ENCODE peak calls at places on chromosomes 3 and 15, in five cellular contexts. Q is A549, T is AG04450, Z is transverse colon, U is thoracic aorta. S is an unnamed sample.

GRCh38 chr3:75192065-75192658 is 472.0 kb upstream of the FRG2C start:
- DNase-seq in Q (peak; percentile 37), T (no peak), Z (peak; percentile 41), U (no peak), S (peak; percentile 51)

GRCh38 chr3:23276913-23277658 is 74.0 kb downstream of the UBE2E2 start:
- DNase-seq in Q (no peak), T (no peak), Z (no peak), U (no peak), S (no peak)

GRCh38 chr3:50516048-50516871 is 12.8 kb upstream of the CACNA2D2 start:
- DNase-seq in Q (no peak), T (no peak), Z (peak; percentile 22), U (no peak), S (peak; percentile 11)

GRCh38 chr15:66657062-66658020 is 44.7 kb upstream of the SMAD6 start:
- DNase-seq in Q (no peak), T (no peak), Z (no peak), U (no peak), S (no peak)

GRCh38 chr15:34650177-34650576 is 66.7 kb upstream of the GOLGA8B start:
- DNase-seq in Q (no peak), T (peak; percentile 21), Z (no peak), U (no peak), S (peak; percentile 22)

GRCh38 chr3:52682016-52682415 is 3.7 kb downstream of the PBRM1 start:
- DNase-seq in Q (peak; percentile 49), T (no peak), Z (no peak), U (no peak), S (peak; percentile 84)

GRCh38 chr3:27943106-27943505 is 221.0 kb upstream of the EOMES start:
- DNase-seq in Q (peak; percentile 36), T (no peak), Z (no peak), U (no peak), S (peak; percentile 19)

GRCh38 chr3:128382221-128382807 is 84.4 kb downstream of the DNAJB8 start:
- DNase-seq in Q (no peak), T (no peak), Z (peak; percentile 74), U (no peak), S (no peak)

GRCh38 chr15:74320358-74321247 is 46.8 kb downstream of the CYP11A1 start:
- DNase-seq in Q (peak; percentile 28), T (no peak), Z (peak; percentile 37), U (no peak), S (peak; percentile 58)

GRCh38 chr15:51093865-51094605 is 671 bp downstream of the TNFAIP8L3 start:
- DNase-seq in Q (no peak), T (no peak), Z (peak; percentile 29), U (no peak), S (peak; percentile 66)

GRCh38 chr15:70778258-70779076 is 15.1 kb upstream of the UACA start:
- DNase-seq in Q (peak; percentile 73), T (peak; percentile 58), Z (no peak), U (no peak), S (peak; percentile 65)

GRCh38 chr3:127637546-127637945 is 8.6 kb downstream of the PODXL2 start:
- DNase-seq in Q (no peak), T (no peak), Z (no peak), U (no peak), S (no peak)

GRCh38 chr3:124935794-124936542 is 1.4 kb upstream of the MUC13 start:
- DNase-seq in Q (no peak), T (no peak), Z (no peak), U (no peak), S (no peak)

GRCh38 chr3:191244242-191244867 is 45.3 kb downstream of the OSTN start:
- DNase-seq in Q (peak; percentile 4), T (no peak), Z (no peak), U (no peak), S (peak; percentile 60)

GRCh38 chr3:37907906-37908305 is 46.2 kb downstream of the CTDSPL start:
- DNase-seq in Q (no peak), T (no peak), Z (no peak), U (no peak), S (no peak)

GRCh38 chr3:49173792-49174170 is 2.4 kb downstream of the KLHDC8B start:
- DNase-seq in Q (no peak), T (no peak), Z (no peak), U (no peak), S (peak; percentile 39)

GRCh38 chr3:71831599-71831998 is 46.7 kb upstream of the PROK2 start:
- DNase-seq in Q (no peak), T (no peak), Z (no peak), U (no peak), S (peak; percentile 7)

GRCh38 chr15:90597477-90598052 is 67.8 kb downstream of the CRTC3 start:
- DNase-seq in Q (no peak), T (no peak), Z (no peak), U (no peak), S (no peak)

GRCh38 chr15:90599639-90600038 is 69.9 kb downstream of the CRTC3 start:
- DNase-seq in Q (no peak), T (no peak), Z (no peak), U (no peak), S (no peak)

GRCh38 chr15:90598053-90598577 is 68.4 kb downstream of the CRTC3 start:
- DNase-seq in Q (peak; percentile 56), T (no peak), Z (peak; percentile 79), U (no peak), S (peak; percentile 16)

GRCh38 chr15:90599116-90599515 is 69.4 kb downstream of the CRTC3 start:
- DNase-seq in Q (no peak), T (no peak), Z (no peak), U (no peak), S (no peak)

DNA sequence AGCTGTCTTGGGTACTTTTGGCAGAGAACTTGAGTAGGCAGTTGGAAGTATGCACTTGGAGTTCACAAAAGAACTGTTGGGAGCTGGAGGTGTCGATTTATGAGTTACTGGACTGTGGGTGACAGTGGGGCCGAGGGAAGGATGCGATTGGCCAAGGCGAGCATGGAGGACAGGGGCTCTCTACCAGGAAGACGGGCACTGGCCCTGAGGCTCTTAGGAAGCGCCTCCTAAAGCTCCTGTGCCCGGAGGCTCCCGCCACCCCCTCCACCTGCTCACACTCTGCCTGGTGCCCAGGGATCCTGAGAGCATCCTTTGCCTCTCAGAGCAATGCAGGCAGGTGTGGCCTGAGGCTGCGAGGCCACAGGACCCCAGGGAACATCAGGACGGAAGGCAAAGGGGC is 69.0 kb downstream of the CRTC3 start:
- DNase-seq in Q (no peak), T (no peak), Z (no peak), U (no peak), S (no peak)
- TF ChIP-seq CTCF in Q (no peak), T (no peak), Z (no peak), U (no peak), S (no peak)

GRCh38 chr3:58433400-58434169 is at the start of gene PDHB:
- DNase-seq in Q (peak; percentile 84), T (peak; percentile 58), Z (peak; percentile 92), U (peak; percentile 78), S (peak; percentile 88)
- H3K4me3 ChIP-seq in Q (peak within 1 kb of the TSS; percentile 74), T (peak within 1 kb of the TSS; percentile 87), Z (peak within 1 kb of the TSS; percentile 55), U (peak within 1 kb of the TSS; percentile 90), S (peak within 1 kb of the TSS; percentile 86)

GRCh38 chr3:25592510-25592968 is 72.2 kb downstream of the TOP2B start:
- DNase-seq in Q (peak; percentile 87), T (no peak), Z (no peak), U (peak; percentile 31), S (peak; percentile 77)
- TF ChIP-seq CTCF in Q (peak; percentile 48), T (peak; percentile 38), Z (no peak), U (peak; percentile 30), S (peak; percentile 43)

GRCh38 chr15:63072809-63073277 is 30.3 kb downstream of the TPM1 start:
- DNase-seq in Q (peak; percentile 48), T (no peak), Z (no peak), U (no peak), S (no peak)

GRCh38 chr15:63073497-63074172 is 31.1 kb downstream of the TPM1 start:
- DNase-seq in Q (peak; percentile 53), T (no peak), Z (no peak), U (no peak), S (no peak)

GRCh38 chr15:63077952-63078351 is 35.4 kb downstream of the TPM1 start:
- DNase-seq in Q (no peak), T (no peak), Z (no peak), U (no peak), S (no peak)

GRCh38 chr15:63075072-63075995 is 32.8 kb downstream of the TPM1 start:
- DNase-seq in Q (no peak), T (no peak), Z (no peak), U (no peak), S (no peak)

GRCh38 chr15:63076136-63077005 is 33.8 kb downstream of the TPM1 start:
- DNase-seq in Q (no peak), T (no peak), Z (no peak), U (no peak), S (no peak)
- H3K4me3 ChIP-seq in Q (no peak overlapping the region), T (no peak overlapping the region), Z (no peak overlapping the region), U (no peak overlapping the region), S (no peak overlapping the region)

GRCh38 chr15:52240166-52240565 is 49.0 kb upstream of the GNB5 start:
- DNase-seq in Q (no peak), T (no peak), Z (no peak), U (no peak), S (no peak)
- TF ChIP-seq CTCF in Q (no peak), T (no peak), Z (no peak), U (no peak), S (no peak)